ENCODE peak calls at places on chromosomes 7 and 10, in nine cellular contexts. W, D, T, X, I, L, Q, S and F are unnamed samples. For H3K36me3, the result is how much of the 10 kb centered on the place peaks cover.

GRCh38 chr10:49748006-49748405 is 14.1 kb downstream of the OGDHL start:
- DNase-seq in W (no peak), D (no peak), T (no peak), X (no peak), I (no peak), L (no peak), Q (no peak), S (no peak), F (no peak)

GRCh38 chr10:119029613-119030420 is at the start of gene NANOS1:
- DNase-seq in W (peak), D (peak), T (peak), X (peak), I (no peak), L (peak), Q (peak), S (no peak), F (no peak)

GRCh38 chr7:11533229-11533820 is 298.7 kb downstream of the THSD7A start:
- DNase-seq in W (no peak), D (no peak), T (no peak), X (no peak), I (no peak), L (no peak), Q (no peak), S (no peak), F (no peak)

GRCh38 chr7:105675873-105676484 is 94.7 kb upstream of the EFCAB10 start:
- DNase-seq in W (no peak), D (no peak), T (no peak), X (no peak), I (no peak), L (no peak), Q (no peak), S (peak), F (no peak)

GRCh38 chr7:149459540-149460433 is 1.1 kb downstream of the ZNF777 start:
- DNase-seq in W (no peak), D (peak), T (no peak), X (no peak), I (no peak), L (no peak), Q (no peak), S (no peak), F (peak)

GRCh38 chr7:76054129-76055120 is 6.5 kb downstream of the MDH2 start:
- DNase-seq in W (peak), D (peak), T (peak), X (no peak), I (no peak), L (no peak), Q (peak), S (no peak), F (peak)

GRCh38 chr10:22252801-22253577 is 35.2 kb upstream of the EBLN1 start:
- DNase-seq in W (peak), D (no peak), T (no peak), X (peak), I (no peak), L (peak), Q (no peak), S (peak), F (peak)

GRCh38 chr10:10294801-10295515 is 722.7 kb upstream of the CELF2 start:
- DNase-seq in W (no peak), D (no peak), T (no peak), X (no peak), I (no peak), L (no peak), Q (no peak), S (no peak), F (peak)

GRCh38 chr7:116930156-116930913 is 23.0 kb upstream of the ST7 start:
- DNase-seq in W (peak), D (peak), T (peak), X (peak), I (peak), L (peak), Q (peak), S (peak), F (peak)

GRCh38 chr10:46024948-46025347 is 5.5 kb downstream of the NCOA4 start:
- DNase-seq in W (no peak), D (no peak), T (peak), X (no peak), I (no peak), L (no peak), Q (no peak), S (no peak), F (no peak)

GRCh38 chr10:71970331-71970730 is 6.1 kb downstream of the CHST3 start:
- DNase-seq in W (no peak), D (peak), T (no peak), X (no peak), I (no peak), L (no peak), Q (no peak), S (peak), F (no peak)

DNA sequence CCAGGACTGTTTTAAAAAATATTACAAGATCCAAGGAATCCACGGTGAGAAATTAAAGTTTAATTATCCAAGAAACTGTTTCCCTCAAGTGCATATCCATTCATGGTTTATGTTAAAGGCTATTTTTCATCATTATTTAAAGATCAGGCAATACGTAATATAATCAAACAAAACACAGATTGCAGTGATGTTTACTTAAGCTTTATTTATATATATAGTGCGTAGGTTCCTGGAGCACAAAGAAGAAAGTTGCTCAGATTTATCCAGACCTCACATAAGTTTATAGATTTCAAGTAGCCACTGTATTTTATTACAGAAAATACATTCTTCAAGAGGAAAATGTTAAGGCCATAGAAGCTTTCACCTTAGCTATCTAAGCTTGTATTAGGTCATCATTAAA is 210.0 kb upstream of the KLF14 start:
- DNase-seq in W (no peak), D (no peak), T (peak), X (no peak), I (no peak), L (no peak), Q (no peak), S (no peak), F (no peak)
- H3K36me3 ChIP-seq in W (under half), D (under half), T (under half), X (under half), I (under half), L (under half), Q (under half), S (under half), F (under half)

GRCh38 chr7:1152492-1152891 is 7.5 kb downstream of the ZFAND2A start:
- DNase-seq in W (no peak), D (no peak), T (no peak), X (no peak), I (no peak), L (no peak), Q (no peak), S (peak), F (no peak)

GRCh38 chr7:1151156-1151555 is 8.8 kb downstream of the ZFAND2A start:
- DNase-seq in W (no peak), D (no peak), T (no peak), X (no peak), I (no peak), L (no peak), Q (no peak), S (peak), F (no peak)

GRCh38 chr7:1151653-1152425 is 8.2 kb downstream of the ZFAND2A start:
- DNase-seq in W (no peak), D (no peak), T (no peak), X (no peak), I (no peak), L (no peak), Q (no peak), S (no peak), F (no peak)

GRCh38 chr7:1149351-1149794 is 10.6 kb downstream of the ZFAND2A start:
- DNase-seq in W (no peak), D (no peak), T (no peak), X (no peak), I (no peak), L (no peak), Q (no peak), S (peak), F (no peak)

DNA sequence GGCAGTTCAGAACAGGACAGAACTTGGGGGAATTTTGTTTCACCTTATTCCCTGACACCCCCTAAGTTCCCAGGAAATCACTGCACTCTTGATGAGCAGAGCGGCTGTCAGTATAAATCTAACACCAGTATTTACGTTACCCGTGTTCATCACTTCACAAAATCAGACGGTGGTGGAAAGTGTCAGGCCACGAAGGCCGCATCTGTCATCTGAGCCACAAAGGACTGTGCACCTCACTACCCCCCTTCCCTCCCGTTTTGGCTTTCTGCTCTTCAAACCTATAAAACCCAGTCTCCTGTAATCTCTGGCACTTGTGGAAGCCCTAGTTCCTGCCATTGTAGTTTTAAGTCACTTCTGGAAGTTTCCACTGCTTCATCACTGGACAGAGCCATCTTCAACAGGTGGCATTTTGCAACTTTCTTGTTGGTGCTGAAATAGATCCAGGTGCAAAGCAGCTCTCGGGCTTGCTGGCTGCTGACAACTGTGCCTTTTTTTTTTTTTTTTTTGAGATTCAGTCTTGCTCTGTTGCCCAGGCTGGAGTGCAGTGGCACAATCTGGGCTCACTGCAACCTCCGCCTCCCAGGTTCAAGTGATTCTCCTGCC is 9.5 kb downstream of the ZFAND2A start:
- DNase-seq in W (no peak), D (no peak), T (no peak), X (no peak), I (no peak), L (no peak), Q (no peak), S (no peak), F (no peak)
- H3K36me3 ChIP-seq in W (under half), D (under half), T (under half), X (half or more), I (under half), L (under half), Q (under half), S (half or more), F (under half)

GRCh38 chr7:6156734-6157133 is 115.7 kb downstream of the CYTH3 start:
- DNase-seq in W (no peak), D (no peak), T (no peak), X (no peak), I (no peak), L (no peak), Q (no peak), S (peak), F (peak)
- H3K36me3 ChIP-seq in W (under half), D (under half), T (half or more), X (half or more), I (under half), L (under half), Q (half or more), S (half or more), F (under half)

DNA sequence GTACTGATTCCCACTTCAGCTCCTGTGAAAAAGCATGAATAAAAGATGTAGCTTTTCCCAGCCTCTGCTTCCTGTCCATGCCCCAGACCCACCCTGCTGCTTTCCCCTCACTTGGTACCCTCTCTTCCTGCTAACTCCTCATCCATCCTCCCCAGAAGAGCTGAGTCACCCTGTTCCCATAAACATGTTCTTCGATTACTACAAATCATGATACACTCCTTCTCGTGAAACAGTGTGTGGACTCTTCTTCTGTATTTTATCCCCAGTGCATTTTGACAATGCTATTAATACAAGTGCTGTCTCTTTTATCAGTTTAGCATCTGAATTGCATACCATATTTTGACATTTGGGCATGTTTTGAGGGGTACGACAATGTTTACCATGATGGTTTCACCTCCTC is 45.8 kb upstream of the SORBS1 start:
- DNase-seq in W (no peak), D (no peak), T (peak), X (no peak), I (no peak), L (no peak), Q (no peak), S (no peak), F (no peak)
- H3K36me3 ChIP-seq in W (under half), D (under half), T (under half), X (half or more), I (under half), L (under half), Q (half or more), S (half or more), F (half or more)

GRCh38 chr7:28724563-28724962 is 233.6 kb downstream of the TRIL start:
- DNase-seq in W (no peak), D (no peak), T (no peak), X (no peak), I (no peak), L (no peak), Q (no peak), S (no peak), F (peak)

GRCh38 chr7:28723336-28723735 is 234.8 kb downstream of the TRIL start:
- DNase-seq in W (no peak), D (no peak), T (no peak), X (no peak), I (no peak), L (no peak), Q (no peak), S (no peak), F (no peak)

GRCh38 chr7:28726563-28726962 is 231.6 kb downstream of the TRIL start:
- DNase-seq in W (no peak), D (no peak), T (no peak), X (no peak), I (no peak), L (no peak), Q (no peak), S (no peak), F (no peak)

GRCh38 chr7:28725911-28726310 is 232.2 kb downstream of the TRIL start:
- DNase-seq in W (peak), D (peak), T (peak), X (no peak), I (no peak), L (no peak), Q (no peak), S (no peak), F (no peak)

DNA sequence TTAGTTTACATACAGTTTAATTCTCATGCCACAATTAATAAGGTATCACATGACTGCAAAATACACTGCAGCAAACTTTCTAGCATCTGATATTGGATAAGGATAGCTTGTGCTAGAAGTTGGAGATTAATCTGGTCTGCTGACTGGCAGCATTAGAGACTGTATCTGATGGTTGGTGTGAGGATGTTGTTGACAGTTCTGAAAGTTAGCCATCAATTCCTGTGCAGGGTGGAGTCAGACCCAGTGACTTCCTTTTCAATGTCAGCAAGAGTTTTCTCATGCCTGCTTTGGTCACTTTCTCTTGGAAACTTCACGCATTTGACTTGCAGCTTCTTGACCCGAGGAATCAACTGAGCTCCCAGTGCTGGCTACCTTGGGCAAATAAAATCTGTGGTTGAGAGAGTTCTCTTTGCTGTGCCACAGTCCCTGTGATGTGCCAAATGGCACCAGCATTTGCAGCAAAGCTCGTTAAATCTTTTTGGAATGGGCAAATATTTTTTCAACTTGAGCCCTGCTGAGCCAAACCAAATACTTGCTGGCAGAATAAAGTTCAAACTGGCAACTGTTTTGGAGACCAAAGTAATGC is 233.0 kb downstream of the TRIL start:
- DNase-seq in W (no peak), D (no peak), T (no peak), X (no peak), I (no peak), L (no peak), Q (no peak), S (no peak), F (no peak)
- H3K36me3 ChIP-seq in W (under half), D (under half), T (under half), X (under half), I (under half), L (under half), Q (under half), S (under half), F (under half)

GRCh38 chr10:127043312-127043711 is 138.1 kb downstream of the DOCK1 start:
- DNase-seq in W (no peak), D (no peak), T (no peak), X (no peak), I (no peak), L (no peak), Q (no peak), S (no peak), F (no peak)
- H3K36me3 ChIP-seq in W (under half), D (under half), T (half or more), X (half or more), I (under half), L (under half), Q (under half), S (half or more), F (half or more)